ENCODE peak calls at places on chromosomes 16 and 17, in seven cellular contexts. S is mesenchymal stem cell; T is CD8-positive, alpha-beta memory T cell; P is neuronal stem cell; A is psoas muscle; D is spleen; F is colonic mucosa. G is an unnamed sample. For H3K4me1 and H3K9me3, the result is how much of the 10 kb centered on the place peaks cover.

GRCh38 chr16:87100306-87101058 is 216.7 kb downstream of the C16orf95 start:
- DNase-seq in S (no peak), T (no peak), P (no peak), A (no peak), D (no peak), F (no peak), G (no peak)

GRCh38 chr16:69937465-69937951 is 13.6 kb upstream of the CLEC18A start:
- DNase-seq in S (peak), T (no peak), P (no peak), A (no peak), D (no peak), F (no peak), G (peak)

GRCh38 chr17:41873559-41874292 is 8.5 kb upstream of the KLHL11 start:
- DNase-seq in S (no peak), T (no peak), P (no peak), A (peak), D (no peak), F (no peak), G (no peak)

GRCh38 chr16:56938664-56939513 is 6.9 kb downstream of the HERPUD1 start:
- DNase-seq in S (no peak), T (peak), P (no peak), A (no peak), D (peak), F (no peak), G (no peak)

GRCh38 chr17:7745748-7746470 is 28.4 kb downstream of the DNAH2 start:
- DNase-seq in S (peak), T (no peak), P (no peak), A (no peak), D (no peak), F (no peak), G (peak)

GRCh38 chr17:76673729-76674128 is 30.2 kb upstream of the ST6GALNAC1 start:
- DNase-seq in S (no peak), T (no peak), P (no peak), A (no peak), D (no peak), F (no peak), G (no peak)

GRCh38 chr17:82846061-82846691 is 6.4 kb upstream of the ZNF750 start:
- DNase-seq in S (no peak), T (no peak), P (no peak), A (peak), D (peak), F (no peak), G (no peak)

GRCh38 chr17:283911-284675 is 68.5 kb downstream of the RPH3AL start:
- DNase-seq in S (no peak), T (no peak), P (no peak), A (no peak), D (peak), F (no peak), G (no peak)

GRCh38 chr17:82291582-82292250 is 18.2 kb upstream of the CSNK1D start:
- DNase-seq in S (no peak), T (no peak), P (no peak), A (no peak), D (no peak), F (no peak), G (no peak)

GRCh38 chr17:54974758-54975157 is 6.2 kb downstream of the STXBP4 start:
- DNase-seq in S (no peak), T (no peak), P (no peak), A (no peak), D (no peak), F (no peak), G (no peak)

GRCh38 chr17:40534431-40535189 is 30.7 kb downstream of the CCR7 start:
- DNase-seq in S (peak), T (no peak), P (no peak), A (no peak), D (peak), F (no peak), G (no peak)

GRCh38 chr16:68319185-68319908 is 8.5 kb downstream of the PRMT7 start:
- DNase-seq in S (no peak), T (no peak), P (no peak), A (no peak), D (no peak), F (no peak), G (no peak)

GRCh38 chr16:10036951-10037350 is 145.3 kb downstream of the GRIN2A start:
- DNase-seq in S (no peak), T (no peak), P (no peak), A (no peak), D (no peak), F (no peak), G (no peak)

GRCh38 chr17:17909078-17909477 is 63.1 kb downstream of the TOM1L2 start:
- DNase-seq in S (no peak), T (no peak), P (no peak), A (no peak), D (no peak), F (no peak), G (no peak)

GRCh38 chr17:83202002-83203000 is 122.9 kb downstream of the METRNL start:
- DNase-seq in S (no peak), T (no peak), P (no peak), A (peak), D (peak), F (no peak), G (no peak)

GRCh38 chr16:53084141-53084541 is 29.4 kb downstream of the CHD9 start:
- DNase-seq in S (no peak), T (no peak), P (no peak), A (no peak), D (no peak), F (no peak), G (no peak)

GRCh38 chr17:30956764-30957374 is 14.0 kb upstream of the RNF135 start:
- DNase-seq in S (peak), T (no peak), P (no peak), A (peak), D (no peak), F (no peak), G (no peak)

GRCh38 chr16:2465653-2466415 is 5.3 kb upstream of the NTN3 start:
- DNase-seq in S (no peak), T (no peak), P (no peak), A (no peak), D (no peak), F (no peak), G (peak)

GRCh38 chr17:7383742-7384488 is 3.0 kb downstream of the TNK1 start:
- DNase-seq in S (peak), T (peak), P (no peak), A (peak), D (peak), F (no peak), G (peak)

GRCh38 chr16:69424935-69425784 is 741 bp downstream of the CYB5B start:
- DNase-seq in S (peak), T (no peak), P (no peak), A (no peak), D (no peak), F (no peak), G (no peak)

GRCh38 chr17:65633988-65634387 is 72.5 kb upstream of the AXIN2 start:
- DNase-seq in S (no peak), T (no peak), P (no peak), A (no peak), D (no peak), F (no peak), G (no peak)

GRCh38 chr17:70022175-70022574 is 52.9 kb upstream of the KCNJ16 start:
- DNase-seq in S (no peak), T (no peak), P (no peak), A (no peak), D (no peak), F (no peak), G (no peak)

GRCh38 chr17:37064166-37064565 is 115.4 kb downstream of the AATF start:
- DNase-seq in S (no peak), T (no peak), P (no peak), A (no peak), D (no peak), F (no peak), G (no peak)

GRCh38 chr16:84407588-84408313 is 39.4 kb downstream of the ATP2C2 start:
- DNase-seq in S (no peak), T (no peak), P (no peak), A (no peak), D (no peak), F (no peak), G (no peak)

GRCh38 chr16:84406006-84406963 is 37.9 kb downstream of the ATP2C2 start:
- DNase-seq in S (no peak), T (no peak), P (no peak), A (no peak), D (no peak), F (no peak), G (no peak)

GRCh38 chr16:84404324-84404723 is 36.0 kb downstream of the ATP2C2 start:
- DNase-seq in S (no peak), T (no peak), P (no peak), A (no peak), D (no peak), F (no peak), G (no peak)

GRCh38 chr16:84408314-84408690 is 40.0 kb downstream of the ATP2C2 start:
- DNase-seq in S (no peak), T (no peak), P (no peak), A (no peak), D (no peak), F (no peak), G (no peak)

DNA sequence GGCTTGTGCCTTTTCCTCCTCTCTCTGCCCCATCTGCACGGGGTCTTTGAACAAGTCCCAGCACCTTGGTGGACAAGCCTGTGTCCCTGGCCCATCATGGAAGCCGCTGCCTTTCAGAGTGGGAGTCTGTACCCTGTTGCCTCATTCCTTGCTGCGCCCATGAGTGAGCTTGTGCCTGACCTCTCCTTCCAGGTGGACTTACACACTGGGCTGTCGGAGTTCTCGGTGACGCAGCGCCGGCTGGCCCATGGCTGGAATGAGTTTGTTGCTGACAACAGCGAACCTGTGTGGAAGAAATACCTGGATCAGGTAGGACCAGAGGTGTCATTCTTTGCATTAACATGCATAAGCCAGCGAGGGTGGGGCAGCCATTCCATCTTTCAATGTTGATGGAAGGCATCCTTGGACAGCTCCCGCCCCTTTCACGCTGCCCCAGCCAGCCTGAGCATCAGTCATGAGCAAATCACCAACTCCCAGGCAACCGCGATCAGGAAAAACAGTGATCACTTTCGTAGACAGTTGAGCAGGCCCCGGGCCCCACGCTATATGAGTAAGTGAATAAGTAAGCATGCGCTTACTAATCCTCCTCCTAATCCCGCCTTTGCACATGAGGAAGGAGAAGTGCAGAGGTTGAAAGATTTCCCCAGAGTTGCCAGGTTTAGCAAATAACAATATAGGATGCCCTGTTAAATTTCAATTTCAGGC is 36.8 kb downstream of the ATP2C2 start:
- DNase-seq in S (no peak), T (no peak), P (no peak), A (no peak), D (no peak), F (no peak), G (no peak)
- H3K27ac ChIP-seq in S (no peak), T (no peak), P (no peak), A (no peak), D (no peak), F (no peak), G (no peak)

DNA sequence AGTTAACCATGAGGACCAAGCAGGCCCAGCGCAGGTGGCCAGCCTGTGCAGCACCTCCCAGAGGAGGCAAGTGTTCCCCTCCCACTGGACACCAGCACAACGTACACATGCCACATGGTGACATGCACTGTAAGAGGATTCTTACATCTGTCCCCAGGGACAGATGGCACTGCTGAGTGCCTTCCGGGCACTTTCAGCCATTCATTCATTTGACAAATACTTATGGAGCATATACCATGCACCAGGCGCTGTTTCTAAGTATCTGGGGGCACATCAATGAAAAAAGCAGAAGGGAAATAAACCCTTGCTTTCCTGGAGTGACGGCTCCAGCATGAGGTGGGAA is 79.6 kb downstream of the GAS7 start:
- DNase-seq in S (no peak), T (no peak), P (no peak), A (no peak), D (no peak), F (no peak), G (peak)
- H3K4me1 ChIP-seq in S (under half), T (half or more), P (under half), A (under half), D (half or more), F (under half), G (half or more)

GRCh38 chr16:89993971-89994370 is 25.3 kb downstream of the DBNDD1 start:
- DNase-seq in S (no peak), T (no peak), P (no peak), A (no peak), D (no peak), F (no peak), G (peak)
- H3K9me3 ChIP-seq in S (under half), T (under half), P (under half), A (under half), D (under half), F (under half), G (under half)

GRCh38 chr16:36336-36984 is 16.9 kb downstream of the POLR3K start:
- DNase-seq in S (no peak), T (no peak), P (no peak), A (peak), D (no peak), F (no peak), G (no peak)

GRCh38 chr16:35776-36305 is 17.6 kb downstream of the POLR3K start:
- DNase-seq in S (no peak), T (no peak), P (no peak), A (no peak), D (no peak), F (no peak), G (no peak)

GRCh38 chr16:37511-37910 is 15.9 kb downstream of the POLR3K start:
- DNase-seq in S (peak), T (no peak), P (no peak), A (no peak), D (no peak), F (no peak), G (no peak)

GRCh38 chr16:33877-34707 is 19.3 kb downstream of the POLR3K start:
- DNase-seq in S (no peak), T (no peak), P (no peak), A (no peak), D (no peak), F (no peak), G (no peak)

DNA sequence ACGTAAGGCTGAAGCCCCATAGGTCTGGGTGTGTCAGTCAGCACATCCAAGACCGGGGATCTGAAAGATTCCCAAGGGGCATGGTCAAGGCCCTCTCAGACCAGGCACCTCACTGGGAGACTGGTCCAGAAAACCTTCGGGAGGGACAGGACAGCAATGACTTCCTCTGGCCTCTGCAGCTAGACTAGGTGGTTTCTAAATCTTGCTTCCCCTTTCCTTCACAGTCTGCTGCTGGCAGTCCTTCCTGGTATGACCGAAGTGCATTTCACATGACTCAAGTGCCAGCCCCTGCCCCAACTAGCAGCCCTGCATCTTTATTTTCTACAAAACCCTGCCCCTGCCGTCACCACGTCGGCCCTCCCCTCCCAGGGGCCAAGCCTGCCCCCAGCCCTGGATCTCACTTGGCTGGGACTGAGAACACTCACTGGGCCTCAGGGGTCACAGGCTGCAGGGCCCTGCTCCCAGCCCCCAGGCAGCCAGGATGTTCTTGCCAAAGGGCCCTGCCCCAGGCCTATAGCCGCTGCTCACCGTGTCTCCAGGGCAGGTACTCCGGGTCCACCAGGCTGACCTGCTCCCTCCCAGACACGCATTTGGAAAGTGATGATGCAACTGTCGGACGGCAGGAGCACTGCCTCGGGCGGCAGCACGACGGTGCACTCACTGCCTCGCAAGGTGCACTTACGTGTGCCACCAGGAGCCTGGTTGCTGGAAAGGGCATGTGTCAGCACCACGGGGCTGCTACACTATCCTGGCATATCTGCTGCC is 18.2 kb downstream of the POLR3K start:
- DNase-seq in S (no peak), T (no peak), P (no peak), A (no peak), D (peak), F (no peak), G (no peak)
- H3K27ac ChIP-seq in S (no peak), T (no peak), P (no peak), A (no peak), D (peak), F (no peak), G (no peak)

GRCh38 chr17:50934161-50934560 is 68.0 kb upstream of the TOB1 start:
- DNase-seq in S (no peak), T (no peak), P (no peak), A (no peak), D (no peak), F (no peak), G (no peak)
- H3K4me1 ChIP-seq in S (under half), T (under half), P (under half), A (under half), D (under half), F (under half), G (under half)

GRCh38 chr17:73861543-73861942 is 217.3 kb upstream of the SDK2 start:
- DNase-seq in S (no peak), T (no peak), P (no peak), A (no peak), D (no peak), F (no peak), G (no peak)

GRCh38 chr17:73865825-73866224 is 221.6 kb upstream of the SDK2 start:
- DNase-seq in S (no peak), T (no peak), P (no peak), A (no peak), D (no peak), F (no peak), G (no peak)

GRCh38 chr17:73867056-73867455 is 222.8 kb upstream of the SDK2 start:
- DNase-seq in S (no peak), T (no peak), P (no peak), A (no peak), D (no peak), F (no peak), G (no peak)

GRCh38 chr17:73863761-73864535 is 219.7 kb upstream of the SDK2 start:
- DNase-seq in S (no peak), T (no peak), P (no peak), A (no peak), D (no peak), F (no peak), G (no peak)
- H3K9me3 ChIP-seq in S (under half), T (under half), P (under half), A (under half), D (under half), F (under half), G (under half)

GRCh38 chr17:63963123-63963522 is 9.6 kb downstream of the SCN4A start:
- DNase-seq in S (no peak), T (no peak), P (no peak), A (peak), D (no peak), F (no peak), G (no peak)
- H3K27ac ChIP-seq in S (no peak), T (no peak), P (no peak), A (peak), D (peak), F (no peak), G (no peak)

G was measured in A673.